ENCODE peak calls at places on chromosomes 13 and 19, in seven cellular contexts. T is CD8-positive, alpha-beta T cell; D is astrocyte of the spinal cord; B is natural killer cell; Z is K562; O is colonic mucosa; P is astrocyte. V is an unnamed sample.

GRCh38 chr13:111387026-111387871 is 66.8 kb downstream of the TEX29 start:
- DNase-seq in T (peak), D (no peak), B (no peak), Z (no peak), O (no peak), P (no peak), V (no peak)

GRCh38 chr19:53511933-53512374 is 26.0 kb upstream of the ZNF331 start:
- DNase-seq in T (peak), D (peak), B (peak), Z (peak), O (peak), P (peak), V (peak)

GRCh38 chr19:48844472-48844871 is 8.2 kb upstream of the HSD17B14 start:
- DNase-seq in T (no peak), D (peak), B (no peak), Z (peak), O (no peak), P (peak), V (no peak)

GRCh38 chr19:54473071-54473941 is at the start of gene CDC42EP5:
- DNase-seq in T (no peak), D (peak), B (no peak), Z (peak), O (peak), P (peak), V (peak)

GRCh38 chr19:48975947-48976847 is 11.1 kb downstream of the FTL start:
- DNase-seq in T (no peak), D (no peak), B (no peak), Z (peak), O (no peak), P (no peak), V (peak)

GRCh38 chr13:110379905-110380341 is 72.8 kb downstream of the COL4A2 start:
- DNase-seq in T (no peak), D (peak), B (no peak), Z (no peak), O (no peak), P (peak), V (no peak)

GRCh38 chr13:33381906-33382305 is 96.4 kb upstream of the STARD13 start:
- DNase-seq in T (no peak), D (no peak), B (no peak), Z (no peak), O (no peak), P (no peak), V (no peak)

GRCh38 chr19:1315470-1316166 is 29.9 kb downstream of the EFNA2 start:
- DNase-seq in T (peak), D (peak), B (no peak), Z (peak), O (peak), P (peak), V (peak)

GRCh38 chr13:85864963-85865530 is 65.8 kb upstream of the SLITRK6 start:
- DNase-seq in T (no peak), D (peak), B (no peak), Z (no peak), O (no peak), P (peak), V (peak)

GRCh38 chr19:53883231-53883661 is 1.2 kb downstream of the PRKCG start:
- DNase-seq in T (no peak), D (no peak), B (peak), Z (peak), O (no peak), P (no peak), V (no peak)

GRCh38 chr13:49247722-49248432 is at the start of gene CDADC1:
- DNase-seq in T (peak), D (peak), B (peak), Z (peak), O (peak), P (peak), V (peak)

GRCh38 chr13:49253310-49253709 is 5.6 kb downstream of the CDADC1 start:
- DNase-seq in T (no peak), D (no peak), B (no peak), Z (no peak), O (no peak), P (no peak), V (no peak)

GRCh38 chr13:49253997-49254396 is 6.3 kb downstream of the CDADC1 start:
- DNase-seq in T (no peak), D (no peak), B (no peak), Z (no peak), O (no peak), P (no peak), V (no peak)

GRCh38 chr13:49246850-49247721 is 639 bp upstream of the CDADC1 start:
- DNase-seq in T (no peak), D (no peak), B (no peak), Z (no peak), O (no peak), P (no peak), V (no peak)

DNA sequence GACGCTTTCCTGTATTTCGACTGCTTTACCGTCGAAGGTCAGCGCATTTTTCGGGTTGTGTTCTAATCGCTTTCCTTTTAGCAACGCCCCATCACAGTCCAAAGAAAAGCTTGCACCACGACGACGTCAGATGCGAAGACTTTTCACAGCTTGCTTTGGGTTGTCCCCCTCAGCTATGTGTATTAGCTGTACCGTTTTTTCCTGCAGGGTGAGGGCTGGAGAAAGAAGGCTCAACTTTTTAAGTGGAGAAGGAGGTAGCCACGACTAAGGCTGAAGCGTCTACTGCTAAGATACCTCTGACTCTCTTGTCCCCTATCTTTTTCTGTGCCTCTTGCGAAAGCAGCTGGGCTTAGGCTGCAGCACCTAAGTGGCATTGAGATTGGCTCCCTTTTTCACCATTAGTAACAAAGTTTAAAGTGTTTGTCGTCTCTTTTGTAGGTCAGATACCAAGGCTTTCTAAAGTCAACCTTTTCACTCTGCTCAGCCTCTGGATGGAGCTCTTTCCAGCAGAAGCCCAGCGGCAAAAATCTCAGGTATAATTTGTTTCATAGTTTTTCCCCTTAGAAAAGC is 793 bp downstream of the CDADC1 start:
- DNase-seq in T (no peak), D (peak), B (no peak), Z (peak), O (no peak), P (peak), V (no peak)
- TF ChIP-seq CTCF in T (no peak), D (peak), B (no peak), Z (peak), O (no peak), P (peak), V (no peak)

GRCh38 chr13:52399708-52400107 is 6.3 kb downstream of the THSD1 start:
- DNase-seq in T (no peak), D (no peak), B (no peak), Z (no peak), O (no peak), P (no peak), V (no peak)
- TF ChIP-seq CTCF in T (no peak), D (no peak), B (no peak), Z (no peak), O (no peak), P (no peak), V (no peak)

DNA sequence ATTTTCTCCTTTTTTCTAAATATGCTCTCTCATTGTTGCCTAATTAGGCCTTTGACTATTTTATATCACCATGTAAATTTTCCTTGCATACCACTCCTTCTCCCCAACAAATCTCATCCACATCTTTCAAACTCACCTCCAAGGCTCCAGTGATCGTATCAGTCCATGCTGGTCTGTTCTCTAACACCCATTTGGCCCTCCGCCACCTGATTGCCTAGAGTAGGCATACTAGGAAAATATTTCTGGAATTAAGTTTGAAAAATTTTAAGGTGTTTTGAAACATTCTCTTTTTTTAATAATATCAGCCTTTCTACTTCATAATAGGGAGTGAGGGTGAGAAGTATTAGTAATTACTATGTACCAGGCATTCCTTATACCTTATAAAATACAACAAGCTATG is 473.9 kb downstream of the FGF9 start:
- DNase-seq in T (no peak), D (no peak), B (no peak), Z (no peak), O (no peak), P (no peak), V (no peak)
- TF ChIP-seq CTCF in T (no peak), D (no peak), B (no peak), Z (no peak), O (no peak), P (no peak), V (no peak)

GRCh38 chr13:24148414-24149305 is 11.9 kb upstream of the SPATA13 start:
- DNase-seq in T (no peak), D (peak), B (no peak), Z (no peak), O (no peak), P (peak), V (peak)
- TF ChIP-seq CTCF in T (no peak), D (no peak), B (no peak), Z (no peak), O (no peak), P (no peak), V (no peak)

DNA sequence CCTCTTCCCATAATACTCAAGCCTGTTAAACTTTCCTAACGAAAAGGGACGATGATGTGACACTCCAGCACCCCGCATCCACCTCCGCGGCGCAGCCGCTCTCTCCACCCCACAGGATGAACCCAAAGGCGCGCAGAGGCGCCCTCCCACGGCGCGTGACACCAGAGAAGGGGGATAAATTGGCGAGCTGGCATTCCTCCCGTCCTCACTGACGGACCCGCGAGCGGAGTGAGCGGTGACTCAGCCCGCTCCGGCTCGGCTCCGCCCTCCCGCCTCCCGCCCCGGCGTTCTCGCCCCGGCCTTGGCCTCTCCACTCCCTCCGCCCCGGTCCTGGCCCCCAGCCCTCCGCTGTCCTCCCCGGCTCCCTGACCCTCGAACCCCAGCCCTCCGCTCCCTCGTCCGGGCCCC is 590 bp downstream of the TUBGCP3 start:
- DNase-seq in T (peak), D (peak), B (peak), Z (peak), O (peak), P (peak), V (peak)
- TF ChIP-seq CTCF in T (no peak), D (no peak), B (no peak), Z (peak), O (no peak), P (no peak), V (no peak)

DNA sequence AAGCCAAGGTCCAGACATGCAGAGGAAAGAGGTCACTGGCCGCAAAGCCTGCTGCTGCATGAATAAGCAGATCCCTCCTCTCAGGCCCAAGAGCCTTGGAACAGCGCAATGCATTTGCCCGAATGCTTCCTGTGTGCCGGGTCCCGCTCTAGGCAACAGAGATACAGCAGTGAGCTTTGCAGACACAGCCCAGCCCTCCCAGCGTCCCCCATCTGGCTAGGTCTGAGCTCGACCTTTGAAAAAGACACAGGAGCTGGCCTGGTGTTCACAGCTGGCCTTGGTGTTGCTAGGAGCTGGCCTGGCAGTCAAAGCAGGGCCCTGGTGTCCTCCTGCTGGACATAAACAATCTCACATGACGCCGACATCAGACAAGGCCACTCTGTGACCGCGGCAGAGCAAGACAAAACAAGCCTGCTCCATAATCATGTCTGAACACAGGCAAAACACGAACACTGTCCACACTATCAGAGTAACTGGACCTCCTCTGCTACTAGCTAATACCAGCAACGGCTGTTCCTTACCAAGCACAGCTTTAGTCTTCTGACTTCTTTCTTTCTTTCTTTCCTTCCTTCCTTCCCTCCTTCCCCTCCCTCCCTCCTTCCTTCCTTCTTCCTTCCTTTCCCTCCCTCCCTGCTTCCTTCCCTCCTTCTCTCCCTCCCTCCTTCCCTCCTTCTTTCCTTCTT is 5.7 kb upstream of the PEX11G start:
- DNase-seq in T (no peak), D (no peak), B (no peak), Z (peak), O (peak), P (no peak), V (no peak)
- TF ChIP-seq CTCF in T (no peak), D (no peak), B (no peak), Z (peak), O (no peak), P (no peak), V (no peak)

V was measured in endothelial cell.